ENCODE peak calls at places on chromosome 3, in seven cellular contexts. One of them, this sample, is unnamed.
A peak's percentile ranks its signal among the peaks of the same experiment; 100 is the strongest.

GRCh38 chr3:54830658-54831057 is 97.2 kb downstream of the LRTM1 start:
- DNase-seq in H9: peak; percentile 68
- DNase-seq in SK-N-SH: peak; percentile 36
- DNase-seq in adipocyte: no peak
- DNase-seq in endodermal cell: peak; percentile 84
- DNase-seq in mesenchymal stem cell: peak; percentile 25
- DNase-seq in IMR-90: peak; percentile 36
- DNase-seq in this sample: peak; percentile 54

GRCh38 chr3:43969944-43970343 is 271.7 kb upstream of the TOPAZ1 start:
- DNase-seq in H9: no peak
- DNase-seq in SK-N-SH: no peak
- DNase-seq in adipocyte: no peak
- DNase-seq in endodermal cell: no peak
- DNase-seq in mesenchymal stem cell: no peak
- DNase-seq in IMR-90: no peak
- DNase-seq in this sample: no peak

GRCh38 chr3:195246608-195247007 is 24.4 kb downstream of the XXYLT1 start:
- DNase-seq in H9: no peak
- DNase-seq in SK-N-SH: no peak
- DNase-seq in adipocyte: no peak
- DNase-seq in endodermal cell: peak; percentile 16
- DNase-seq in mesenchymal stem cell: no peak
- DNase-seq in IMR-90: no peak
- DNase-seq in this sample: no peak

GRCh38 chr3:57164217-57164605 is 942 bp downstream of the IL17RD start:
- DNase-seq in H9: no peak
- DNase-seq in SK-N-SH: no peak
- DNase-seq in adipocyte: peak; percentile 61
- DNase-seq in endodermal cell: peak; percentile 55
- DNase-seq in mesenchymal stem cell: no peak
- DNase-seq in IMR-90: peak; percentile 18
- DNase-seq in this sample: no peak

GRCh38 chr3:187714404-187714979 is 12.1 kb upstream of the RTP2 start:
- DNase-seq in H9: peak; percentile 84
- DNase-seq in SK-N-SH: peak; percentile 65
- DNase-seq in adipocyte: peak; percentile 83
- DNase-seq in endodermal cell: peak; percentile 94
- DNase-seq in mesenchymal stem cell: peak; percentile 78
- DNase-seq in IMR-90: peak; percentile 73
- DNase-seq in this sample: peak; percentile 82

GRCh38 chr3:151468284-151468917 is 7.5 kb upstream of the IGSF10 start:
- DNase-seq in H9: peak; percentile 65
- DNase-seq in SK-N-SH: peak; percentile 58
- DNase-seq in adipocyte: peak; percentile 83
- DNase-seq in endodermal cell: peak; percentile 80
- DNase-seq in mesenchymal stem cell: peak; percentile 69
- DNase-seq in IMR-90: peak; percentile 62
- DNase-seq in this sample: peak; percentile 62

GRCh38 chr3:104628185-104628789 is 738.4 kb upstream of the ALCAM start:
- DNase-seq in H9: no peak
- DNase-seq in SK-N-SH: peak; percentile 37
- DNase-seq in adipocyte: peak; percentile 91
- DNase-seq in endodermal cell: no peak
- DNase-seq in mesenchymal stem cell: peak; percentile 59
- DNase-seq in IMR-90: peak; percentile 73
- DNase-seq in this sample: peak; percentile 34

GRCh38 chr3:30294241-30294667 is 312.1 kb upstream of the TGFBR2 start:
- DNase-seq in H9: peak; percentile 28
- DNase-seq in SK-N-SH: no peak
- DNase-seq in adipocyte: no peak
- DNase-seq in endodermal cell: peak; percentile 52
- DNase-seq in mesenchymal stem cell: peak; percentile 53
- DNase-seq in IMR-90: peak; percentile 46
- DNase-seq in this sample: no peak

GRCh38 chr3:131303848-131304247 is 77.7 kb upstream of the NUDT16 start:
- DNase-seq in H9: no peak
- DNase-seq in SK-N-SH: no peak
- DNase-seq in adipocyte: peak; percentile 48
- DNase-seq in endodermal cell: no peak
- DNase-seq in mesenchymal stem cell: no peak
- DNase-seq in IMR-90: peak; percentile 2
- DNase-seq in this sample: no peak

GRCh38 chr3:110711130-110711832 is 360.3 kb upstream of the NECTIN3 start:
- DNase-seq in H9: no peak
- DNase-seq in SK-N-SH: no peak
- DNase-seq in adipocyte: no peak
- DNase-seq in endodermal cell: no peak
- DNase-seq in mesenchymal stem cell: no peak
- DNase-seq in IMR-90: no peak
- DNase-seq in this sample: no peak

DNA sequence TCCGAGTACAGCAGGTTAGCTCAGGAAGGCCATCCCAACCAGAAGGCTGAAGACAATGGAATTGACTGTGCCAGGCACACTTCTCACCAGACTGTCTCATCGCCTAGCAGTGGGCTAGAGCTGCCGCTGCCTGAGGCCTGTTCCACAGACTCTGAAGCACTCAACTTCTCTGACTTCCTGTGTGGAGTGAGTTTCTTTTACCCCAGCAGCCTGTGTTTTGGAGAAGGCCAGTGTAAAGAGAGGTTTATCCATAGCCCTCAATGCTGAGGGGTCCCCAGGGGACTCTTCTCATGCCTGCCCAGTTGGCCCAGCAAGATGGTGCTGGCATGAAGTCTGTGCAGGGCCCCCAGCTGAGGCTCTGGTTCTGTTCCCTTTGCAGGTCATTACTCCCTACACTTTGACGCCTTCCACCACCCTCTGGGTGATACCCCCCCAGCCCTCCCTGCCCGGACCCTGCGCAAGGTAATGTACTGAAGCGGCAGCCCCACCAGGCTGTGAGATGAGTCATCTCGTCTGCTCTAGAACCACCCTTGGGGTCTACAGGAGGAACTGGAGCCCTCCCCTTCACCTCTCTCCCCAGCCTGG is 5.3 kb upstream of the MANF start:
- DNase-seq in H9: no peak
- DNase-seq in SK-N-SH: no peak
- DNase-seq in adipocyte: no peak
- DNase-seq in endodermal cell: no peak
- DNase-seq in mesenchymal stem cell: no peak
- DNase-seq in IMR-90: no peak
- DNase-seq in this sample: no peak
- H3K9ac ChIP-seq in H9: no peak overlapping the region
- H3K9ac ChIP-seq in SK-N-SH: no peak overlapping the region
- H3K9ac ChIP-seq in adipocyte: no peak overlapping the region
- H3K9ac ChIP-seq in endodermal cell: no peak overlapping the region
- H3K9ac ChIP-seq in mesenchymal stem cell: no peak overlapping the region
- H3K9ac ChIP-seq in IMR-90: no peak overlapping the region
- H3K9ac ChIP-seq in this sample: no peak overlapping the region

DNA sequence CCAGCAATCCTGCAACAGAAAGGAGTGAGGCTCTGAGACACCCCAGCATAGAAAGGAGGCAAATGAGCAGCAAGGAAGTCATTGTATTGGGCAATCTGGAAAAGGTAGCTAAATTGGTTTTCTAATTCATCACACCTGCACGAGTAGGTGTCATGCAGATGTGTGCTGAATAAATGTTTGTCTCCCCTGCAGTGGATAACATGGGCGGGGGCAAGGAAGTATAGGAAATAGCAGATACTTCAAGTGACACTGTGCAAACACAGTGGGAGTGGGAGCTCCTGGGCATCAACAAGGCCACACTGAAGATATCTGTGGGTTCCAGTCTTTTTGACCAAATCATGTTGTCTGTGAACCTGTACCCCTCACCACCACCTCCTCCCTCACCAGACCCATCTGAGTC is 14.4 kb upstream of the HTR3E start:
- DNase-seq in H9: no peak
- DNase-seq in SK-N-SH: no peak
- DNase-seq in adipocyte: no peak
- DNase-seq in endodermal cell: no peak
- DNase-seq in mesenchymal stem cell: no peak
- DNase-seq in IMR-90: no peak
- DNase-seq in this sample: no peak
- H3K4me1 ChIP-seq in H9: peaks cover 4% of the 10 kb centered on the region
- H3K4me1 ChIP-seq in SK-N-SH: no peaks in the 10 kb centered on the region
- H3K4me1 ChIP-seq in adipocyte: no peaks in the 10 kb centered on the region
- H3K4me1 ChIP-seq in endodermal cell: no peaks in the 10 kb centered on the region
- H3K4me1 ChIP-seq in mesenchymal stem cell: peaks cover 2% of the 10 kb centered on the region
- H3K4me1 ChIP-seq in IMR-90: no peaks in the 10 kb centered on the region
- H3K4me1 ChIP-seq in this sample: peaks cover 8% of the 10 kb centered on the region

GRCh38 chr3:8608041-8608790 is 36.4 kb downstream of the SSUH2 start:
- DNase-seq in H9: no peak
- DNase-seq in SK-N-SH: no peak
- DNase-seq in adipocyte: no peak
- DNase-seq in endodermal cell: peak; percentile 36
- DNase-seq in mesenchymal stem cell: no peak
- DNase-seq in IMR-90: no peak
- DNase-seq in this sample: no peak

GRCh38 chr3:8604988-8605387 is 39.6 kb downstream of the SSUH2 start:
- DNase-seq in H9: no peak
- DNase-seq in SK-N-SH: no peak
- DNase-seq in adipocyte: no peak
- DNase-seq in endodermal cell: peak; percentile 16
- DNase-seq in mesenchymal stem cell: no peak
- DNase-seq in IMR-90: no peak
- DNase-seq in this sample: no peak

GRCh38 chr3:8608791-8609171 is 35.8 kb downstream of the SSUH2 start:
- DNase-seq in H9: no peak
- DNase-seq in SK-N-SH: no peak
- DNase-seq in adipocyte: no peak
- DNase-seq in endodermal cell: peak; percentile 33
- DNase-seq in mesenchymal stem cell: no peak
- DNase-seq in IMR-90: no peak
- DNase-seq in this sample: no peak

GRCh38 chr3:8606666-8607065 is 37.9 kb downstream of the SSUH2 start:
- DNase-seq in H9: no peak
- DNase-seq in SK-N-SH: peak; percentile 51
- DNase-seq in adipocyte: peak; percentile 23
- DNase-seq in endodermal cell: peak; percentile 44
- DNase-seq in mesenchymal stem cell: peak; percentile 9
- DNase-seq in IMR-90: no peak
- DNase-seq in this sample: no peak

DNA sequence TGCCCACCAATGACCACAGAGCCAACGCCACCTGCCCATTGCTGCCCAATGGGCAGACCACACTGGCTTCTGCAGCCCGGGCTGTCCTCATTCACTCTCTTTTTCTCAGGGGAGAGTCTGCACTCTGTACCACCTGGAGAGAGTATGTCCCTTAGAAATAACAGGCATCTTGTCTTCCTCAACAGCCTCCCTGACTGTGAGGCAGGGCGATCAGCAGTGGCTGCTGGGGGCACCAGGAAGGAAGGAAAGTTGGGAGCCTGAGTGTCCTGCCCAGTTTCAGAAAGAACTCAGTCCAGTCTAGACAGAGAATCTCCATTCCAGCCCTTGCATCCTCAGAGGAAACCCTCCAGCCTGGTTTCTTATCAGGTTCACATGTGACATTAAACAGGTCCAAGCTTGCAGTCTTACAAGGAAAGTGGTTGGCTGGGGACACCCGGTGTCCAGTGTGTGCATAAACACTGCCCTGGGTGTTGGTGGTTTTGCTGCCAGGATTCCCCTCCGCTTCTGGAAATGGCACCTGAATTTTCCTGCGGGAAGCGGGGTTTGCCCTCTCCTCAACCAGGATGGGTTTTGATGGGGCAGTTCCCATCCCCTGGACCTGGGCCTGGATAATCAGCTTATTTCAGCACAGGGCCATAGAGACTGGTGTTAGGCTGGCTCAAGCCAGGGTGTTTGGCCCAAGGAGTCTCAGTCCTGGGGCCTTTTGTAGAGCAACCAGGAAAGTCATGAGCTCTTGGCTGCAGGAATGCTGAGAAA is 37.1 kb downstream of the SSUH2 start:
- DNase-seq in H9: peak; percentile 43
- DNase-seq in SK-N-SH: peak; percentile 82
- DNase-seq in adipocyte: peak; percentile 84
- DNase-seq in endodermal cell: peak; percentile 84
- DNase-seq in mesenchymal stem cell: peak; percentile 91
- DNase-seq in IMR-90: peak; percentile 78
- DNase-seq in this sample: no peak
- H3K9ac ChIP-seq in H9: no peak overlapping the region
- H3K9ac ChIP-seq in SK-N-SH: no peak overlapping the region
- H3K9ac ChIP-seq in adipocyte: peak overlapping the region; percentile 45
- H3K9ac ChIP-seq in endodermal cell: no peak overlapping the region
- H3K9ac ChIP-seq in mesenchymal stem cell: peak overlapping the region; percentile 9
- H3K9ac ChIP-seq in IMR-90: no peak overlapping the region
- H3K9ac ChIP-seq in this sample: no peak overlapping the region

GRCh38 chr3:114221881-114222264 is 15.5 kb downstream of the ZNF80 start:
- DNase-seq in H9: no peak
- DNase-seq in SK-N-SH: no peak
- DNase-seq in adipocyte: no peak
- DNase-seq in endodermal cell: no peak
- DNase-seq in mesenchymal stem cell: no peak
- DNase-seq in IMR-90: no peak
- DNase-seq in this sample: no peak

GRCh38 chr3:114231616-114232015 is 5.8 kb downstream of the ZNF80 start:
- DNase-seq in H9: no peak
- DNase-seq in SK-N-SH: no peak
- DNase-seq in adipocyte: no peak
- DNase-seq in endodermal cell: no peak
- DNase-seq in mesenchymal stem cell: no peak
- DNase-seq in IMR-90: no peak
- DNase-seq in this sample: no peak

GRCh38 chr3:114226313-114226712 is 11.1 kb downstream of the ZNF80 start:
- DNase-seq in H9: no peak
- DNase-seq in SK-N-SH: no peak
- DNase-seq in adipocyte: no peak
- DNase-seq in endodermal cell: no peak
- DNase-seq in mesenchymal stem cell: no peak
- DNase-seq in IMR-90: no peak
- DNase-seq in this sample: no peak

GRCh38 chr3:114223146-114223545 is 14.2 kb downstream of the ZNF80 start:
- DNase-seq in H9: no peak
- DNase-seq in SK-N-SH: no peak
- DNase-seq in adipocyte: no peak
- DNase-seq in endodermal cell: no peak
- DNase-seq in mesenchymal stem cell: no peak
- DNase-seq in IMR-90: no peak
- DNase-seq in this sample: peak; percentile 79

GRCh38 chr3:114227076-114227475 is 10.3 kb downstream of the ZNF80 start:
- DNase-seq in H9: no peak
- DNase-seq in SK-N-SH: no peak
- DNase-seq in adipocyte: no peak
- DNase-seq in endodermal cell: no peak
- DNase-seq in mesenchymal stem cell: no peak
- DNase-seq in IMR-90: no peak
- DNase-seq in this sample: no peak
- H3K4me1 ChIP-seq in H9: no peaks in the 10 kb centered on the region
- H3K4me1 ChIP-seq in SK-N-SH: no peaks in the 10 kb centered on the region
- H3K4me1 ChIP-seq in adipocyte: no peaks in the 10 kb centered on the region
- H3K4me1 ChIP-seq in endodermal cell: no peaks in the 10 kb centered on the region
- H3K4me1 ChIP-seq in mesenchymal stem cell: no peaks in the 10 kb centered on the region
- H3K4me1 ChIP-seq in IMR-90: no peaks in the 10 kb centered on the region
- H3K4me1 ChIP-seq in this sample: peaks cover 33% of the 10 kb centered on the region

DNA sequence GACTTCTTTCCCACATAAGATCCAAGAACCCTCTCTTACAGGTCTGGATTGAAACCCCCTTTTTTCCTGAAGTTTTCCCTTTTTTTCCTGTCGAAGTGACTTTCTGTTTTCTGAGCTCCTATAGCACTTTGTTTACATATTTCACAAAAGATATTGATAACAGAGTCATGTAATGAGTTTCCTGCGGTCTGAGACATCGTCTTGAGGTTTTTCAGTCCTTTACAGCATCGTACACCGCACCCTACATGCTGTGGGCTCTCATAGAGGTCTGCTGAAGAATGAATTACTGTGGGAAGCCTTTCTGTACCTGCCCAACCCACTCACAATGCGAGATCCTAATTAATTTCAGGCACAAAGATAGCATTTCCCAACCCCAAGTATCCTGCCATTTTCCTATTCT is 53.1 kb downstream of the MCF2L2 start:
- DNase-seq in H9: no peak
- DNase-seq in SK-N-SH: no peak
- DNase-seq in adipocyte: no peak
- DNase-seq in endodermal cell: no peak
- DNase-seq in mesenchymal stem cell: peak; percentile 64
- DNase-seq in IMR-90: peak; percentile 47
- DNase-seq in this sample: no peak
- H3K9ac ChIP-seq in H9: no peak overlapping the region
- H3K9ac ChIP-seq in SK-N-SH: no peak overlapping the region
- H3K9ac ChIP-seq in adipocyte: no peak overlapping the region
- H3K9ac ChIP-seq in endodermal cell: no peak overlapping the region
- H3K9ac ChIP-seq in mesenchymal stem cell: no peak overlapping the region
- H3K9ac ChIP-seq in IMR-90: no peak overlapping the region
- H3K9ac ChIP-seq in this sample: no peak overlapping the region

This sample was measured in MM.1S.